ENCODE peak calls at places on chromosomes 6 and 20, in ten cellular contexts. Y is astrocyte of the spinal cord, O is A549, W is progenitor cell of endocrine pancreas, N is right atrium auricular region, C is transverse colon, E is fibroblast of mammary gland, K is IMR-90, F is cardiac muscle cell, S is nephron progenitor cell. J is an unnamed sample.

GRCh38 chr20:11140359-11140758 is 466.6 kb upstream of the JAG1 start:
- DNase-seq in Y (peak), O (no peak), W (no peak), N (no peak), C (no peak), E (peak), K (peak), F (no peak), S (no peak), J (peak)

GRCh38 chr20:35333606-35334005 is 41.4 kb upstream of the FAM83C start:
- DNase-seq in Y (no peak), O (no peak), W (no peak), N (no peak), C (no peak), E (no peak), K (no peak), F (no peak), S (no peak), J (no peak)

GRCh38 chr6:97312241-97312640 is 29.2 kb upstream of the MMS22L start:
- DNase-seq in Y (no peak), O (no peak), W (no peak), N (no peak), C (no peak), E (peak), K (no peak), F (no peak), S (no peak), J (no peak)

GRCh38 chr6:54718541-54719023 is 128.0 kb upstream of the FAM83B start:
- DNase-seq in Y (no peak), O (no peak), W (no peak), N (no peak), C (peak), E (no peak), K (no peak), F (no peak), S (no peak), J (no peak)

GRCh38 chr20:16028923-16029322 is 544.3 kb downstream of the KIF16B start:
- DNase-seq in Y (no peak), O (no peak), W (no peak), N (no peak), C (no peak), E (no peak), K (no peak), F (no peak), S (no peak), J (no peak)

GRCh38 chr20:6845141-6845540 is 77.7 kb downstream of the BMP2 start:
- DNase-seq in Y (no peak), O (no peak), W (no peak), N (no peak), C (no peak), E (no peak), K (no peak), F (no peak), S (no peak), J (no peak)

GRCh38 chr20:61613885-61614284 is 361.8 kb downstream of the CDH4 start:
- DNase-seq in Y (no peak), O (no peak), W (no peak), N (no peak), C (no peak), E (no peak), K (no peak), F (no peak), S (no peak), J (no peak)

GRCh38 chr6:92541457-92542060 is 877.8 kb downstream of the EPHA7 start:
- DNase-seq in Y (peak), O (no peak), W (no peak), N (no peak), C (no peak), E (no peak), K (no peak), F (no peak), S (no peak), J (no peak)

GRCh38 chr6:31473780-31474725 is 23.9 kb upstream of the MICB start:
- DNase-seq in Y (peak), O (no peak), W (no peak), N (no peak), C (no peak), E (peak), K (peak), F (no peak), S (no peak), J (peak)

GRCh38 chr6:70404658-70405057 is 8.7 kb upstream of the FAM135A start:
- DNase-seq in Y (no peak), O (no peak), W (no peak), N (no peak), C (no peak), E (no peak), K (no peak), F (no peak), S (no peak), J (no peak)

GRCh38 chr6:147448212-147448611 is 60.3 kb upstream of the SAMD5 start:
- DNase-seq in Y (no peak), O (no peak), W (no peak), N (no peak), C (no peak), E (no peak), K (no peak), F (no peak), S (peak), J (no peak)

GRCh38 chr6:170114956-170115855 is 175.7 kb downstream of the DLL1 start:
- DNase-seq in Y (no peak), O (no peak), W (no peak), N (no peak), C (no peak), E (no peak), K (no peak), F (no peak), S (no peak), J (no peak)

GRCh38 chr20:45010399-45010828 is 44.1 kb downstream of the STK4 start:
- DNase-seq in Y (peak), O (no peak), W (no peak), N (no peak), C (no peak), E (peak), K (peak), F (no peak), S (no peak), J (peak)

GRCh38 chr6:139577991-139578604 is 203.7 kb upstream of the CITED2 start:
- DNase-seq in Y (peak), O (no peak), W (no peak), N (no peak), C (no peak), E (peak), K (peak), F (no peak), S (no peak), J (peak)

GRCh38 chr6:44041461-44042260 is 85.6 kb downstream of the MRPL14 start:
- DNase-seq in Y (peak), O (peak), W (no peak), N (no peak), C (peak), E (peak), K (peak), F (no peak), S (no peak), J (peak)

GRCh38 chr6:156948807-156949206 is 171.6 kb downstream of the ARID1B start:
- DNase-seq in Y (peak), O (no peak), W (no peak), N (no peak), C (no peak), E (peak), K (peak), F (no peak), S (no peak), J (peak)

GRCh38 chr20:63900373-63900772 is 5.4 kb downstream of the DNAJC5 start:
- DNase-seq in Y (no peak), O (no peak), W (no peak), N (no peak), C (no peak), E (no peak), K (no peak), F (no peak), S (no peak), J (no peak)

GRCh38 chr20:2296545-2297351 is 947 bp downstream of the TGM3 start:
- DNase-seq in Y (no peak), O (no peak), W (no peak), N (no peak), C (no peak), E (no peak), K (no peak), F (peak), S (no peak), J (no peak)

GRCh38 chr6:144286503-144287393 is 1.6 kb downstream of the UTRN start:
- DNase-seq in Y (peak), O (peak), W (peak), N (peak), C (peak), E (peak), K (peak), F (peak), S (peak), J (peak)

GRCh38 chr20:18267815-18268214 is 20.5 kb upstream of the ZNF133 start:
- DNase-seq in Y (no peak), O (no peak), W (no peak), N (no peak), C (no peak), E (no peak), K (no peak), F (no peak), S (peak), J (no peak)

GRCh38 chr6:116366740-116367275 is 3.9 kb upstream of the DSE start:
- DNase-seq in Y (no peak), O (no peak), W (no peak), N (no peak), C (no peak), E (no peak), K (no peak), F (no peak), S (no peak), J (no peak)

GRCh38 chr20:58788896-58789295 is 61.8 kb downstream of the GNAS-AS1 start:
- DNase-seq in Y (no peak), O (no peak), W (no peak), N (no peak), C (no peak), E (no peak), K (no peak), F (no peak), S (no peak), J (no peak)

GRCh38 chr6:128290221-128290620 is 230.2 kb downstream of the PTPRK start:
- DNase-seq in Y (peak), O (no peak), W (no peak), N (no peak), C (no peak), E (no peak), K (no peak), F (no peak), S (no peak), J (no peak)

GRCh38 chr6:69865126-69865525 is 1.2 kb upstream of the COL19A1 start:
- DNase-seq in Y (peak), O (no peak), W (no peak), N (no peak), C (no peak), E (peak), K (peak), F (no peak), S (no peak), J (peak)

GRCh38 chr6:168494726-168495125 is 53.7 kb downstream of the SMOC2 start:
- DNase-seq in Y (no peak), O (no peak), W (no peak), N (no peak), C (no peak), E (no peak), K (no peak), F (no peak), S (no peak), J (no peak)

GRCh38 chr6:47169785-47170685 is 127.9 kb upstream of the ADGRF1 start:
- DNase-seq in Y (no peak), O (no peak), W (no peak), N (no peak), C (no peak), E (peak), K (peak), F (no peak), S (no peak), J (peak)

GRCh38 chr6:69957990-69958559 is 91.7 kb downstream of the COL19A1 start:
- DNase-seq in Y (peak), O (no peak), W (no peak), N (no peak), C (no peak), E (peak), K (peak), F (no peak), S (no peak), J (peak)

GRCh38 chr20:23296841-23297701 is 53.5 kb upstream of the NXT1 start:
- DNase-seq in Y (peak), O (no peak), W (no peak), N (no peak), C (no peak), E (peak), K (no peak), F (no peak), S (no peak), J (no peak)

GRCh38 chr20:25269833-25270170 is 21.9 kb downstream of the PYGB start:
- DNase-seq in Y (no peak), O (no peak), W (no peak), N (no peak), C (peak), E (no peak), K (no peak), F (no peak), S (no peak), J (no peak)

GRCh38 chr20:51583499-51583898 is 41.0 kb upstream of the NFATC2 start:
- DNase-seq in Y (no peak), O (no peak), W (no peak), N (no peak), C (no peak), E (no peak), K (no peak), F (no peak), S (no peak), J (no peak)

GRCh38 chr6:20118877-20119276 is 93.4 kb downstream of the MBOAT1 start:
- DNase-seq in Y (no peak), O (no peak), W (no peak), N (no peak), C (no peak), E (no peak), K (no peak), F (peak), S (peak), J (no peak)

GRCh38 chr6:34953084-34954025 is 64.3 kb downstream of the ANKS1A start:
- DNase-seq in Y (peak), O (peak), W (no peak), N (no peak), C (peak), E (peak), K (peak), F (no peak), S (no peak), J (peak)

GRCh38 chr6:107690864-107691661 is 133.1 kb downstream of the SCML4 start:
- DNase-seq in Y (peak), O (no peak), W (no peak), N (no peak), C (no peak), E (peak), K (peak), F (no peak), S (peak), J (peak)

GRCh38 chr20:13008761-13009681 is at the start of gene SPTLC3:
- DNase-seq in Y (peak), O (no peak), W (peak), N (peak), C (peak), E (peak), K (peak), F (peak), S (peak), J (peak)
- TF ChIP-seq CTCF in Y (peak), O (peak), W (peak), N (no peak), C (no peak), E (no peak), K (no peak), F (peak), S (no peak), J (peak)

GRCh38 chr6:3211681-3212080 is 15.8 kb downstream of the TUBB2B start:
- DNase-seq in Y (no peak), O (no peak), W (no peak), N (no peak), C (no peak), E (no peak), K (no peak), F (no peak), S (no peak), J (no peak)

GRCh38 chr6:3210024-3210610 is 17.3 kb downstream of the TUBB2B start:
- DNase-seq in Y (no peak), O (no peak), W (no peak), N (peak), C (no peak), E (no peak), K (peak), F (no peak), S (no peak), J (no peak)

GRCh38 chr6:3208096-3208774 is 19.2 kb downstream of the TUBB2B start:
- DNase-seq in Y (peak), O (no peak), W (no peak), N (peak), C (no peak), E (peak), K (peak), F (no peak), S (no peak), J (peak)

GRCh38 chr6:3208775-3209113 is 18.7 kb downstream of the TUBB2B start:
- DNase-seq in Y (no peak), O (no peak), W (no peak), N (no peak), C (no peak), E (no peak), K (no peak), F (no peak), S (no peak), J (no peak)

GRCh38 chr6:3209114-3210023 is 18.1 kb downstream of the TUBB2B start:
- DNase-seq in Y (peak), O (peak), W (no peak), N (peak), C (no peak), E (peak), K (peak), F (peak), S (no peak), J (peak)
- TF ChIP-seq CTCF in Y (peak), O (peak), W (no peak), N (no peak), C (no peak), E (peak), K (peak), F (peak), S (no peak), J (peak)

GRCh38 chr6:120352491-120352890 is 981.8 kb downstream of the TBC1D32 start:
- DNase-seq in Y (no peak), O (no peak), W (no peak), N (no peak), C (no peak), E (no peak), K (no peak), F (no peak), S (no peak), J (no peak)
- TF ChIP-seq CTCF in Y (no peak), O (no peak), W (no peak), N (no peak), C (no peak), E (no peak), K (no peak), F (no peak), S (no peak), J (no peak)

GRCh38 chr6:160767019-160767646 is 65.1 kb downstream of the PLG start:
- DNase-seq in Y (peak), O (peak), W (peak), N (peak), C (peak), E (peak), K (no peak), F (peak), S (peak), J (peak)
- TF ChIP-seq CTCF in Y (peak), O (peak), W (peak), N (peak), C (peak), E (peak), K (no peak), F (peak), S (peak), J (peak)

J was measured in fibroblast of the aortic adventitia.